ENCODE peak calls at places on chromosomes 5 and 9, in five cellular contexts. F is heart left ventricle, D is stomach, U is GM12892, E is transverse colon. R is an unnamed sample.

GRCh38 chr9:107439991-107440456 is 49.5 kb downstream of the KLF4 start:
- DNase-seq in U (no peak), F (no peak), D (no peak), E (no peak), R (no peak)

GRCh38 chr9:110580850-110581249 is 1.3 kb upstream of the SVEP1 start:
- DNase-seq in F (no peak), D (no peak), U (no peak), E (no peak), R (no peak)

GRCh38 chr5:72145351-72145750 is 38.1 kb downstream of the MAP1B start:
- DNase-seq in U (no peak), F (no peak), E (no peak), D (no peak), R (no peak)

GRCh38 chr9:127980056-127980705 is 608 bp downstream of the EEIG1 start:
- DNase-seq in U (no peak), D (peak; percentile 81), E (peak; percentile 79), F (peak; percentile 68), R (peak; percentile 55)

GRCh38 chr9:115046199-115046598 is 71.8 kb downstream of the TNC start:
- DNase-seq in F (no peak), E (no peak), D (no peak), U (no peak), R (no peak)

GRCh38 chr9:130217838-130218237 is 45.6 kb downstream of the NCS1 start:
- DNase-seq in F (peak; percentile 19), D (no peak), U (no peak), E (no peak), R (no peak)

GRCh38 chr5:19986036-19986619 is 1.9 kb downstream of the CDH18 start:
- DNase-seq in U (no peak), E (no peak), F (no peak), D (no peak), R (no peak)

GRCh38 chr5:169417676-169418075 is 116.7 kb upstream of the SLIT3 start:
- DNase-seq in U (no peak), D (no peak), F (no peak), E (no peak), R (no peak)

GRCh38 chr9:110714314-110714713 is 45.7 kb downstream of the MUSK start:
- DNase-seq in D (peak; percentile 25), E (no peak), F (no peak), U (no peak), R (no peak)

GRCh38 chr5:11890777-11891176 is 13.5 kb downstream of the CTNND2 start:
- DNase-seq in E (no peak), F (no peak), U (no peak), D (no peak), R (no peak)

GRCh38 chr5:124677376-124677998 is 69.0 kb downstream of the ZNF608 start:
- DNase-seq in F (no peak), D (no peak), E (no peak), U (no peak), R (no peak)

GRCh38 chr5:146222002-146222401 is 18.6 kb downstream of the RBM27 start:
- DNase-seq in E (no peak), U (no peak), F (no peak), D (no peak), R (no peak)

GRCh38 chr5:92838253-92838652 is 742.8 kb downstream of the NR2F1-AS1 start:
- DNase-seq in F (no peak), U (no peak), E (no peak), D (no peak), R (no peak)

GRCh38 chr9:3235497-3235896 is 290.3 kb downstream of the RFX3 start:
- DNase-seq in D (no peak), U (no peak), F (no peak), E (no peak), R (no peak)

GRCh38 chr5:9567039-9567438 is 21.2 kb upstream of the SEMA5A start:
- DNase-seq in F (no peak), U (no peak), D (no peak), E (no peak), R (no peak)

GRCh38 chr9:132486706-132487350 is 76.8 kb downstream of the CFAP77 start:
- DNase-seq in U (no peak), F (no peak), E (no peak), D (no peak), R (no peak)

GRCh38 chr5:147391781-147392180 is 118.1 kb downstream of the DPYSL3 start:
- DNase-seq in F (no peak), D (peak; percentile 30), U (no peak), E (peak; percentile 48), R (no peak)

GRCh38 chr5:133938039-133938821 is 30.2 kb downstream of the C5orf15 start:
- DNase-seq in U (no peak), F (no peak), D (peak; percentile 51), E (no peak), R (no peak)

GRCh38 chr5:12624776-12625560 is 720.7 kb upstream of the CTNND2 start:
- DNase-seq in U (no peak), E (no peak), D (no peak), F (no peak), R (no peak)

GRCh38 chr5:84113246-84114118 is 271.2 kb downstream of the EDIL3 start:
- DNase-seq in U (no peak), F (no peak), E (no peak), D (no peak), R (no peak)

GRCh38 chr5:6766558-6767191 is 53.4 kb downstream of the TENT4A start:
- DNase-seq in D (peak; percentile 94), E (peak; percentile 91), F (peak; percentile 92), U (no peak), R (no peak)

GRCh38 chr9:38621434-38622082 is 1.2 kb upstream of the ANKRD18A start:
- DNase-seq in U (no peak), E (peak; percentile 40), D (peak; percentile 34), F (peak; percentile 67), R (no peak)

DNA sequence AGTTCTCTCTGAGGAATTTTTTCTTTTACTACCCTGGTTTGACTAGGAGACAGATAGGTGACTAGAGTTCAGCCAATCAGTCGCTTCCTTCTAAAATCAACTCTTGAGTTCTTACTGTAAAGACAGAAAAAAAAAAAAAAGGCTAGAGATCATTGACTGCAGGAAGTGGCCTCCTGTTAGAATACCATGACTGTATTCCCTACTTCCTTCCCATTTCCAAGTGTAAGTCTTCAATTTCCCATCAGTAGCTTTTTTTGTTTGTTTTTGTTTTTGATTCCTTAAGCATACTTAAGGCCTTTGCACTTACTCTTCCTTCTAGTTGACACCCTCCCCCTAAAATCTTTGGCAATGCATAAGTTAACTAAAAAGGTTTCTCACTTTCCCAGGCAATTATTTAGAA is 154.3 kb downstream of the HMHB1 start:
- DNase-seq in E (no peak), F (no peak), D (no peak), U (no peak), R (no peak)
- TF ChIP-seq POLR2A in E (no peak), F (no peak), D (no peak), U (no peak), R (no peak)

GRCh38 chr5:114176356-114176755 is 185.5 kb upstream of the KCNN2 start:
- DNase-seq in F (no peak), U (no peak), D (no peak), E (no peak), R (no peak)
- TF ChIP-seq POLR2A in F (no peak), U (no peak), D (no peak), E (no peak), R (no peak)

GRCh38 chr9:6708732-6709131 is 49.0 kb upstream of the KDM4C start:
- DNase-seq in E (no peak), U (no peak), D (no peak), F (no peak), R (no peak)

DNA sequence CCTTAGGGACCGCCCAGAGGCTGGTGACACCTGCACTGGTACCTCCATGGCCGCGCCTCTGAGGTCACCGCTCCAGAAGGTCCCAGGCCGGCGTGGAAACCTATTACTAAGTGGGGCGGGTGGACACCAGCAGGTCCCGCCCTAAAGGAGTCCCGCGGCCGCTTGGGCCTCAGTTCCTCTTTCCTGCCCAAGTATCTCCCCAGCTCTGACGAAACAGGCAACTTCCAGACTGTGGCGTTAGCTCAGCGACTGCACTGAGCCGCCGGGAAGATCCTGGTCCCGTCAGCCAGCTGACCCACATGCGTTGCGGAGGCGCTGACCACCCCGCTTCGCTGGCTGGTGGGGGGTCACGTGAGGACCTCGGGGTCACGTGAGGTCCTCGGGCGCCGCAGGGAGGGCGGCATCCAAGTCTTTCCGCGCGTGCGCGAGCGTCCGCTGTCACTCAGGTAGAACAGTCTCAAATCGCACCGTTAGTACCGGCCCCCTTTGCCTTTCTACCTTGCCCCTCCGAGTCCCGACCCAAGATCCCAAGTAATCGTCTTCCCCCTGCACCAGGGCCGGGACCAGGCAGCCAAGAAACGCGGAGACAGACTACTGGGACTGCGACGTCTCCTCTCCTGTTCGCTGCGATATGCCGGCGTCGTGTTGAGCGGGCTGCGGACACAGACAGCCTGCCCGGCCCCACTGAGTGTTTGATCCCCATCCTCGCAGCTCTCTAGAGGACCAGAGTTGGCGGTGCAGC is 53.7 kb upstream of the KDM4C start:
- DNase-seq in E (peak; percentile 91), U (peak; percentile 57), F (peak; percentile 95), D (peak; percentile 92), R (peak; percentile 89)
- TF ChIP-seq POLR2A in E (peak; percentile 63), U (peak; percentile 61), F (peak; percentile 53), D (no peak), R (peak; percentile 56)

GRCh38 chr9:35827486-35827885 is 1.0 kb downstream of the FAM221B start:
- DNase-seq in D (no peak), U (no peak), E (no peak), F (no peak), R (no peak)

GRCh38 chr9:35831040-35831439 is 2.0 kb downstream of the TMEM8B start:
- DNase-seq in F (no peak), E (no peak), U (no peak), D (no peak), R (no peak)

GRCh38 chr9:35829764-35830096 is 702 bp downstream of the TMEM8B start:
- DNase-seq in F (no peak), E (no peak), U (no peak), D (no peak), R (no peak)

GRCh38 chr9:35828716-35829083 is at the start of gene FAM221B:
- DNase-seq in D (no peak), U (no peak), E (peak; percentile 48), F (peak; percentile 66), R (no peak)

GRCh38 chr9:35829084-35829763 is at the start of gene TMEM8B:
- DNase-seq in D (peak; percentile 99), E (peak; percentile 97), F (peak; percentile 97), U (peak; percentile 97), R (peak; percentile 97)
- TF ChIP-seq POLR2A in D (no peak), E (peak; percentile 35), F (peak; percentile 57), U (no peak), R (peak; percentile 62)

GRCh38 chr5:81235287-81236072 is 2.4 kb downstream of the CKMT2 start:
- DNase-seq in E (no peak), F (no peak), D (no peak), U (no peak), R (peak; percentile 54)

GRCh38 chr5:81234801-81235200 is 1.7 kb downstream of the CKMT2 start:
- DNase-seq in U (no peak), E (no peak), D (no peak), F (no peak), R (peak; percentile 29)

GRCh38 chr5:81232449-81233079 is 558 bp upstream of the CKMT2 start:
- DNase-seq in E (peak; percentile 10), D (no peak), U (no peak), F (peak; percentile 84), R (peak; percentile 65)

GRCh38 chr5:81234299-81234698 is 1.2 kb downstream of the CKMT2 start:
- DNase-seq in D (no peak), E (no peak), U (no peak), F (no peak), R (peak; percentile 30)

GRCh38 chr5:81233080-81233634 is at the start of gene CKMT2:
- DNase-seq in D (peak; percentile 84), F (peak; percentile 90), U (no peak), E (peak; percentile 57), R (peak; percentile 94)
- TF ChIP-seq POLR2A in D (no peak), F (peak; percentile 81), U (no peak), E (peak; percentile 14), R (peak; percentile 22)

R was measured in ovary.